ENCODE peak calls at places on chromosomes 6 and 20, in six cellular contexts. T, U, S, G, F and M are unnamed samples.

GRCh38 chr6:169810066-169810989 is 58.9 kb downstream of the ERMARD start:
- DNase-seq in U (no peak), S (peak; percentile 28), T (no peak), F (peak; percentile 48), G (no peak), M (no peak)

GRCh38 chr6:108115598-108116058 is 41.1 kb upstream of the OSTM1 start:
- DNase-seq in T (no peak), G (no peak), F (peak; percentile 73), U (no peak), S (peak; percentile 71), M (peak; percentile 69)

GRCh38 chr20:3235661-3236324 is 3.2 kb downstream of the SLC4A11 start:
- DNase-seq in S (no peak), F (no peak), G (no peak), U (no peak), T (no peak), M (no peak)

GRCh38 chr6:52063584-52064400 is 23.6 kb downstream of the PKHD1 start:
- DNase-seq in G (no peak), U (peak; percentile 27), T (peak; percentile 6), F (peak; percentile 73), S (peak; percentile 40), M (peak; percentile 63)

GRCh38 chr6:53375851-53376250 is 27.1 kb upstream of the ELOVL5 start:
- DNase-seq in G (no peak), U (no peak), F (no peak), T (no peak), S (no peak), M (no peak)

GRCh38 chr6:157221049-157221816 is 102.1 kb downstream of the TMEM242 start:
- DNase-seq in S (peak; percentile 89), F (peak; percentile 93), T (peak; percentile 73), G (peak; percentile 94), U (peak; percentile 77), M (peak; percentile 85)

GRCh38 chr20:16286601-16287000 is 286.6 kb downstream of the KIF16B start:
- DNase-seq in U (no peak), G (no peak), S (no peak), T (no peak), F (no peak), M (no peak)

GRCh38 chr6:84897874-84898635 is 133.7 kb upstream of the TBX18 start:
- DNase-seq in G (no peak), S (no peak), U (no peak), T (no peak), F (no peak), M (no peak)

GRCh38 chr6:15989397-15989796 is 139.5 kb upstream of the MYLIP start:
- DNase-seq in F (no peak), U (no peak), T (no peak), G (no peak), S (no peak), M (no peak)

GRCh38 chr6:142856857-142857608 is 87.9 kb downstream of the HIVEP2 start:
- DNase-seq in F (peak; percentile 73), G (no peak), T (no peak), U (peak; percentile 35), S (no peak), M (no peak)

GRCh38 chr6:39029156-39030011 is 19.2 kb upstream of the GLP1R start:
- DNase-seq in S (no peak), U (no peak), F (peak; percentile 60), G (no peak), T (no peak), M (peak; percentile 10)

GRCh38 chr6:35401514-35401913 is 50.6 kb upstream of the FANCE start:
- DNase-seq in S (peak; percentile 73), F (no peak), G (no peak), U (no peak), T (no peak), M (no peak)

GRCh38 chr6:16227048-16227562 is 11.3 kb upstream of the GMPR start:
- DNase-seq in U (no peak), T (no peak), F (no peak), G (no peak), S (no peak), M (no peak)

GRCh38 chr6:17865798-17866725 is 121.4 kb downstream of the KIF13A start:
- DNase-seq in S (peak; percentile 40), U (no peak), T (peak; percentile 74), G (no peak), F (peak; percentile 50), M (no peak)

GRCh38 chr20:60224914-60225313 is 266.7 kb downstream of the CDH26 start:
- DNase-seq in T (no peak), U (no peak), G (no peak), S (no peak), F (no peak), M (no peak)

GRCh38 chr20:32232487-32232886 is 24.8 kb downstream of the POFUT1 start:
- DNase-seq in S (no peak), G (no peak), U (no peak), F (no peak), T (no peak), M (no peak)

GRCh38 chr20:14583413-14583812 is 246.0 kb upstream of the FLRT3 start:
- DNase-seq in S (no peak), G (no peak), F (no peak), U (no peak), T (no peak), M (no peak)

GRCh38 chr20:19735446-19735845 is 22.6 kb upstream of the RIN2 start:
- DNase-seq in F (peak; percentile 82), G (peak; percentile 67), U (no peak), S (peak; percentile 59), T (peak; percentile 77), M (peak; percentile 8)

GRCh38 chr20:2468581-2469407 is 1.8 kb downstream of the SNRPB start:
- DNase-seq in U (no peak), T (no peak), F (no peak), G (no peak), S (no peak), M (no peak)

GRCh38 chr20:41412324-41412723 is 45.7 kb upstream of the EMILIN3 start:
- DNase-seq in U (no peak), T (no peak), G (no peak), S (no peak), F (no peak), M (no peak)

GRCh38 chr6:130937942-130938604 is 110.9 kb downstream of the SMLR1 start:
- DNase-seq in G (no peak), S (no peak), T (no peak), F (no peak), U (no peak), M (no peak)

GRCh38 chr6:118704911-118705310 is 53.5 kb upstream of the CEP85L start:
- DNase-seq in G (no peak), F (no peak), U (no peak), T (no peak), S (no peak), M (no peak)

GRCh38 chr6:48378874-48379407 is 267.9 kb upstream of the PTCHD4 start:
- DNase-seq in U (no peak), F (no peak), S (no peak), T (no peak), G (no peak), M (no peak)

GRCh38 chr6:148358196-148358785 is 15.7 kb downstream of the SASH1 start:
- DNase-seq in G (no peak), T (peak; percentile 54), F (peak; percentile 49), U (no peak), S (peak; percentile 60), M (no peak)

GRCh38 chr6:28081486-28081751 is 1.1 kb downstream of the ZNF165 start:
- DNase-seq in S (no peak), G (no peak), T (no peak), F (no peak), U (no peak), M (no peak)

GRCh38 chr6:33860006-33860405 is 56.2 kb upstream of the MLN start:
- DNase-seq in G (no peak), U (no peak), F (no peak), S (no peak), T (no peak), M (no peak)

GRCh38 chr6:13302751-13303667 is 25.3 kb downstream of the TBC1D7 start:
- DNase-seq in S (peak; percentile 78), U (no peak), T (peak; percentile 66), F (peak; percentile 70), G (no peak), M (no peak)

GRCh38 chr6:5905431-5906339 is 101.0 kb downstream of the NRN1 start:
- DNase-seq in U (no peak), S (peak; percentile 42), G (no peak), F (peak; percentile 68), T (peak; percentile 73), M (no peak)

GRCh38 chr6:164579035-164579434 is 730.4 kb downstream of the C6orf118 start:
- DNase-seq in U (no peak), F (no peak), T (no peak), G (no peak), S (no peak), M (no peak)
- H3K9me3 ChIP-seq in U (peaks cover 6% of the 10 kb centered on the region), F (no peaks in the 10 kb centered on the region), T (peaks cover 18% of the 10 kb centered on the region), G (peaks cover 23% of the 10 kb centered on the region), S (no peaks in the 10 kb centered on the region), M (peaks cover 8% of the 10 kb centered on the region)

DNA sequence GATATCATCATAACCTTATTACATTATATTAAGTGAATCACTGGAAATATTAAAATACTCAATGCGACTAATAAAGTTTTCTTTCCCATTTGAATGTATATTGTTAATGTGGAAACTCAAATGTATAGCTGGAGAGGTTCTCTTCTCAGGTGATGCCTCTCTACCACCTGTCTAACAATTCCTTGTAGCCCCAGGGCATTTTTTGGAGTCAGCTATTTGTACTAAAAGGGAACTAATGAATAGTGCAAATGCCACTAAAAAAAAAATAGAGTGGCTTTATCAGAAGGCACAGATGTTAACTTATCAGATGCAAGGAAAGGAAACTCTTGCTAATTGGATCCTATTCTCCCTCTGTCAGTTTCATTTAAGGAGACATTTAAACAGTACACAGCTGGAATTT is 896.9 kb upstream of the SLC35B3 start:
- DNase-seq in F (no peak), G (no peak), S (no peak), U (no peak), T (no peak), M (no peak)
- H3K9me3 ChIP-seq in F (no peaks in the 10 kb centered on the region), G (peaks cover 10% of the 10 kb centered on the region), S (no peaks in the 10 kb centered on the region), U (no peaks in the 10 kb centered on the region), T (peaks cover 18% of the 10 kb centered on the region), M (no peaks in the 10 kb centered on the region)

GRCh38 chr6:3656076-3656475 is 95.4 kb downstream of the PXDC1 start:
- DNase-seq in T (no peak), U (no peak), F (no peak), S (no peak), G (no peak), M (no peak)
- H3K9me3 ChIP-seq in T (no peaks in the 10 kb centered on the region), U (no peaks in the 10 kb centered on the region), F (no peaks in the 10 kb centered on the region), S (no peaks in the 10 kb centered on the region), G (no peaks in the 10 kb centered on the region), M (no peaks in the 10 kb centered on the region)

GRCh38 chr20:56003966-56004365 is 1.4 kb downstream of the CBLN4 start:
- DNase-seq in U (no peak), F (no peak), S (no peak), G (no peak), T (no peak), M (no peak)

GRCh38 chr20:56003111-56003800 is 2.1 kb downstream of the CBLN4 start:
- DNase-seq in F (no peak), S (no peak), U (no peak), G (no peak), T (no peak), M (no peak)

GRCh38 chr20:56001890-56002289 is 3.4 kb downstream of the CBLN4 start:
- DNase-seq in F (no peak), S (no peak), T (no peak), U (no peak), G (no peak), M (no peak)

GRCh38 chr20:56005389-56005715 is at the start of gene CBLN4:
- DNase-seq in G (no peak), U (no peak), T (no peak), S (no peak), F (no peak), M (no peak)

GRCh38 chr20:56004611-56005388 is 519 bp downstream of the CBLN4 start:
- DNase-seq in T (no peak), S (no peak), U (no peak), G (no peak), F (no peak), M (no peak)
- H3K9me3 ChIP-seq in T (no peaks in the 10 kb centered on the region), S (no peaks in the 10 kb centered on the region), U (no peaks in the 10 kb centered on the region), G (no peaks in the 10 kb centered on the region), F (peaks cover 3% of the 10 kb centered on the region), M (no peaks in the 10 kb centered on the region)

GRCh38 chr6:36821581-36822335 is 17.5 kb downstream of the CPNE5 start:
- DNase-seq in G (no peak), F (no peak), S (no peak), U (no peak), T (no peak), M (no peak)
- H3K9me3 ChIP-seq in G (no peaks in the 10 kb centered on the region), F (no peaks in the 10 kb centered on the region), S (no peaks in the 10 kb centered on the region), U (no peaks in the 10 kb centered on the region), T (no peaks in the 10 kb centered on the region), M (no peaks in the 10 kb centered on the region)